ENCODE peak calls at places on chromosome 2, in seven cellular contexts. One of them, this sample, is unnamed.

GRCh38 chr2:172102858-172103359 is at the start of gene DLX2:
- DNase-seq in EL: peak; percentile 94
- DNase-seq in dermis blood vessel endothelial cell: peak; percentile 92
- DNase-seq in PC-9: peak; percentile 93
- DNase-seq in heart right ventricle: peak; percentile 63
- DNase-seq in GM10248: peak; percentile 88
- DNase-seq in ELF-1: peak; percentile 97
- DNase-seq in this sample: peak; percentile 96

GRCh38 chr2:143505542-143505941 is 376.3 kb downstream of the ARHGAP15 start:
- DNase-seq in EL: peak; percentile 11
- DNase-seq in dermis blood vessel endothelial cell: no peak
- DNase-seq in PC-9: no peak
- DNase-seq in heart right ventricle: no peak
- DNase-seq in GM10248: no peak
- DNase-seq in ELF-1: no peak
- DNase-seq in this sample: no peak

GRCh38 chr2:105712981-105713596 is 31.6 kb upstream of the NCK2 start:
- DNase-seq in EL: peak; percentile 22
- DNase-seq in dermis blood vessel endothelial cell: no peak
- DNase-seq in PC-9: no peak
- DNase-seq in heart right ventricle: no peak
- DNase-seq in GM10248: no peak
- DNase-seq in ELF-1: no peak
- DNase-seq in this sample: no peak

GRCh38 chr2:45256867-45257641 is 247.8 kb upstream of the SIX2 start:
- DNase-seq in EL: no peak
- DNase-seq in dermis blood vessel endothelial cell: no peak
- DNase-seq in PC-9: no peak
- DNase-seq in heart right ventricle: no peak
- DNase-seq in GM10248: no peak
- DNase-seq in ELF-1: peak; percentile 68
- DNase-seq in this sample: peak; percentile 85

GRCh38 chr2:38605298-38605830 is 2.6 kb upstream of the HNRNPLL start:
- DNase-seq in EL: no peak
- DNase-seq in dermis blood vessel endothelial cell: no peak
- DNase-seq in PC-9: no peak
- DNase-seq in heart right ventricle: no peak
- DNase-seq in GM10248: no peak
- DNase-seq in ELF-1: no peak
- DNase-seq in this sample: no peak

GRCh38 chr2:96306370-96306769 is 1.0 kb upstream of the SNRNP200 start:
- DNase-seq in EL: no peak
- DNase-seq in dermis blood vessel endothelial cell: no peak
- DNase-seq in PC-9: no peak
- DNase-seq in heart right ventricle: no peak
- DNase-seq in GM10248: no peak
- DNase-seq in ELF-1: no peak
- DNase-seq in this sample: no peak

GRCh38 chr2:121501070-121501469 is 29.6 kb upstream of the RNU4ATAC start:
- DNase-seq in EL: peak; percentile 75
- DNase-seq in dermis blood vessel endothelial cell: no peak
- DNase-seq in PC-9: no peak
- DNase-seq in heart right ventricle: no peak
- DNase-seq in GM10248: peak; percentile 22
- DNase-seq in ELF-1: no peak
- DNase-seq in this sample: no peak

GRCh38 chr2:95264626-95265025 is 9.6 kb upstream of the PROM2 start:
- DNase-seq in EL: no peak
- DNase-seq in dermis blood vessel endothelial cell: no peak
- DNase-seq in PC-9: no peak
- DNase-seq in heart right ventricle: no peak
- DNase-seq in GM10248: no peak
- DNase-seq in ELF-1: no peak
- DNase-seq in this sample: no peak

GRCh38 chr2:26847663-26848335 is at the start of gene DPYSL5:
- DNase-seq in EL: no peak
- DNase-seq in dermis blood vessel endothelial cell: no peak
- DNase-seq in PC-9: no peak
- DNase-seq in heart right ventricle: no peak
- DNase-seq in GM10248: peak; percentile 32
- DNase-seq in ELF-1: peak; percentile 85
- DNase-seq in this sample: peak; percentile 60

GRCh38 chr2:46276652-46277051 is 20.6 kb upstream of the EPAS1 start:
- DNase-seq in EL: peak; percentile 45
- DNase-seq in dermis blood vessel endothelial cell: peak; percentile 42
- DNase-seq in PC-9: no peak
- DNase-seq in heart right ventricle: no peak
- DNase-seq in GM10248: no peak
- DNase-seq in ELF-1: no peak
- DNase-seq in this sample: no peak

GRCh38 chr2:112493048-112493447 is 11.1 kb downstream of the TTL start:
- DNase-seq in EL: peak; percentile 20
- DNase-seq in dermis blood vessel endothelial cell: peak; percentile 5
- DNase-seq in PC-9: no peak
- DNase-seq in heart right ventricle: no peak
- DNase-seq in GM10248: no peak
- DNase-seq in ELF-1: no peak
- DNase-seq in this sample: no peak

GRCh38 chr2:232494542-232494941 is 6.9 kb upstream of the ECEL1 start:
- DNase-seq in EL: no peak
- DNase-seq in dermis blood vessel endothelial cell: no peak
- DNase-seq in PC-9: no peak
- DNase-seq in heart right ventricle: no peak
- DNase-seq in GM10248: no peak
- DNase-seq in ELF-1: no peak
- DNase-seq in this sample: no peak

GRCh38 chr2:117271631-117272030 is 542.9 kb upstream of the DDX18 start:
- DNase-seq in EL: no peak
- DNase-seq in dermis blood vessel endothelial cell: no peak
- DNase-seq in PC-9: no peak
- DNase-seq in heart right ventricle: no peak
- DNase-seq in GM10248: no peak
- DNase-seq in ELF-1: no peak
- DNase-seq in this sample: no peak

GRCh38 chr2:33377048-33377447 is 99.4 kb upstream of the RASGRP3 start:
- DNase-seq in EL: peak; percentile 10
- DNase-seq in dermis blood vessel endothelial cell: no peak
- DNase-seq in PC-9: no peak
- DNase-seq in heart right ventricle: peak; percentile 13
- DNase-seq in GM10248: no peak
- DNase-seq in ELF-1: no peak
- DNase-seq in this sample: no peak

GRCh38 chr2:157684940-157685466 is 56.3 kb upstream of the ACVR1C start:
- DNase-seq in EL: no peak
- DNase-seq in dermis blood vessel endothelial cell: no peak
- DNase-seq in PC-9: no peak
- DNase-seq in heart right ventricle: no peak
- DNase-seq in GM10248: no peak
- DNase-seq in ELF-1: peak; percentile 4
- DNase-seq in this sample: no peak

GRCh38 chr2:73920577-73921545 is 5.8 kb upstream of the DGUOK start:
- DNase-seq in EL: peak; percentile 32
- DNase-seq in dermis blood vessel endothelial cell: peak; percentile 36
- DNase-seq in PC-9: peak; percentile 3
- DNase-seq in heart right ventricle: no peak
- DNase-seq in GM10248: peak; percentile 49
- DNase-seq in ELF-1: peak; percentile 79
- DNase-seq in this sample: peak; percentile 72

GRCh38 chr2:188318161-188318749 is 26.6 kb downstream of the GULP1 start:
- DNase-seq in EL: peak; percentile 31
- DNase-seq in dermis blood vessel endothelial cell: no peak
- DNase-seq in PC-9: no peak
- DNase-seq in heart right ventricle: no peak
- DNase-seq in GM10248: no peak
- DNase-seq in ELF-1: no peak
- DNase-seq in this sample: no peak

GRCh38 chr2:52695731-52696130 is 1071.9 kb upstream of the CHAC2 start:
- DNase-seq in EL: no peak
- DNase-seq in dermis blood vessel endothelial cell: no peak
- DNase-seq in PC-9: no peak
- DNase-seq in heart right ventricle: no peak
- DNase-seq in GM10248: no peak
- DNase-seq in ELF-1: no peak
- DNase-seq in this sample: no peak

This sample was measured in SJCRH30.